ENCODE peak calls at places on chromosomes 11 and 22, in eight cellular contexts. S is ovary, V is heart left ventricle, Q is esophagus squamous epithelium, P is endothelial cell of umbilical vein, L is IMR-90, O is A549, Z is H1. J is an unnamed sample.

GRCh38 chr11:16986434-16987204 is 27.6 kb downstream of the PLEKHA7 start:
- DNase-seq in Z (no peak), O (no peak), P (no peak), S (peak), Q (no peak), L (no peak), V (no peak), J (peak)

GRCh38 chr11:34439521-34440258 is 956 bp downstream of the CAT start:
- DNase-seq in S (no peak), Q (no peak), V (no peak), O (no peak), P (no peak), L (no peak), Z (no peak), J (peak)

GRCh38 chr11:1824221-1825038 is 10.4 kb upstream of the SYT8 start:
- DNase-seq in L (no peak), Q (no peak), O (no peak), S (no peak), P (no peak), V (no peak), Z (no peak), J (no peak)

GRCh38 chr11:67120456-67120855 is 1.4 kb downstream of the KDM2A start:
- DNase-seq in O (no peak), V (no peak), Q (no peak), P (peak), Z (no peak), L (no peak), S (no peak), J (peak)

GRCh38 chr22:19802001-19802880 is 41.7 kb downstream of the TBX1 start:
- DNase-seq in V (no peak), L (no peak), P (no peak), S (no peak), Z (no peak), O (no peak), Q (no peak), J (no peak)

GRCh38 chr11:11968511-11969280 is 39.7 kb downstream of the DKK3 start:
- DNase-seq in Z (no peak), L (peak), V (no peak), O (no peak), Q (no peak), P (no peak), S (no peak), J (no peak)

GRCh38 chr11:64401775-64402174 is 42.8 kb downstream of the RPS6KA4 start:
- DNase-seq in Z (no peak), Q (no peak), V (no peak), P (no peak), O (no peak), S (no peak), L (no peak), J (no peak)

GRCh38 chr11:27613670-27613950 is 86.6 kb downstream of the BDNF start:
- DNase-seq in V (no peak), Z (no peak), Q (no peak), P (no peak), S (no peak), O (no peak), L (peak), J (no peak)

GRCh38 chr11:109939176-109939810 is 153.9 kb upstream of the ZC3H12C start:
- DNase-seq in Z (no peak), Q (no peak), P (peak), V (no peak), S (no peak), L (peak), O (peak), J (no peak)

GRCh38 chr11:102666331-102666957 is 39.1 kb downstream of the MMP27 start:
- DNase-seq in Z (no peak), P (peak), V (no peak), Q (no peak), O (peak), S (no peak), L (peak), J (no peak)

GRCh38 chr11:3865388-3866193 is 10.1 kb downstream of the STIM1 start:
- DNase-seq in V (no peak), L (peak), P (peak), O (no peak), Q (no peak), Z (no peak), S (no peak), J (no peak)

GRCh38 chr22:30864441-30865420 is 103.8 kb downstream of the MORC2 start:
- DNase-seq in S (no peak), Q (no peak), O (no peak), L (no peak), V (no peak), Z (no peak), P (no peak), J (no peak)

GRCh38 chr11:35814720-35815305 is 129.0 kb upstream of the LDLRAD3 start:
- DNase-seq in L (peak), Z (no peak), O (no peak), S (no peak), Q (no peak), P (no peak), V (no peak), J (no peak)

GRCh38 chr11:83061883-83062282 is 9.8 kb downstream of the RAB30 start:
- DNase-seq in S (no peak), O (no peak), Q (no peak), P (no peak), V (no peak), Z (no peak), L (no peak), J (no peak)

GRCh38 chr11:34890812-34891211 is 25.4 kb downstream of the APIP start:
- DNase-seq in V (no peak), O (no peak), S (no peak), Z (no peak), L (peak), Q (no peak), P (peak), J (no peak)

GRCh38 chr11:9090488-9091043 is 833 bp downstream of the SCUBE2 start:
- DNase-seq in P (peak), S (no peak), L (no peak), V (no peak), Z (no peak), O (no peak), Q (no peak), J (no peak)

GRCh38 chr11:132943737-132944556 is 588.4 kb downstream of the OPCML start:
- DNase-seq in Z (no peak), P (no peak), Q (no peak), O (no peak), V (no peak), S (no peak), L (no peak), J (no peak)

GRCh38 chr11:49424136-49424535 is 215.7 kb upstream of the FOLH1 start:
- DNase-seq in L (no peak), O (no peak), S (no peak), P (no peak), Z (no peak), Q (no peak), V (no peak), J (no peak)

GRCh38 chr11:2860636-2861035 is 24.9 kb downstream of the CDKN1C start:
- DNase-seq in Z (no peak), O (peak), S (no peak), Q (no peak), L (peak), P (no peak), V (no peak), J (no peak)

GRCh38 chr11:2295971-2296912 is 5.5 kb downstream of the C11orf21 start:
- DNase-seq in P (no peak), S (no peak), V (peak), L (no peak), Q (no peak), Z (no peak), O (no peak), J (no peak)

GRCh38 chr22:45636668-45637067 is 35.0 kb upstream of the ATXN10 start:
- DNase-seq in L (no peak), Q (no peak), Z (no peak), P (no peak), O (no peak), S (no peak), V (no peak), J (no peak)

GRCh38 chr11:93844568-93844967 is 5.8 kb downstream of the VSTM5 start:
- DNase-seq in P (no peak), L (no peak), S (no peak), V (no peak), O (no peak), Z (no peak), Q (no peak), J (no peak)

GRCh38 chr11:130510407-130511006 is 62.1 kb downstream of the ADAMTS15 start:
- DNase-seq in Q (no peak), O (no peak), L (peak), Z (no peak), V (no peak), S (no peak), P (peak), J (no peak)

GRCh38 chr22:34055525-34056200 is 135.4 kb upstream of the LARGE1 start:
- DNase-seq in P (no peak), Z (peak), L (no peak), S (no peak), Q (no peak), O (peak), V (no peak), J (no peak)

GRCh38 chr11:128582496-128583366 is 4.6 kb downstream of the ETS1 start:
- DNase-seq in Z (peak), O (peak), L (peak), Q (no peak), V (no peak), P (peak), S (no peak), J (no peak)

GRCh38 chr11:103842191-103842590 is 194.2 kb upstream of the DDI1 start:
- DNase-seq in Z (no peak), L (no peak), Q (no peak), V (no peak), P (no peak), O (no peak), S (no peak), J (no peak)

GRCh38 chr11:70944636-70945035 is 307.7 kb downstream of the SHANK2 start:
- DNase-seq in P (no peak), S (no peak), L (no peak), Z (no peak), V (no peak), Q (no peak), O (no peak), J (no peak)

GRCh38 chr22:27391092-27391770 is 410.3 kb downstream of the MN1 start:
- DNase-seq in Z (no peak), O (no peak), L (no peak), P (no peak), V (peak), S (peak), Q (no peak), J (no peak)

GRCh38 chr22:23218867-23219251 is 38.5 kb downstream of the BCR start:
- DNase-seq in S (peak), O (no peak), V (no peak), Z (no peak), L (peak), Q (no peak), P (peak), J (peak)

GRCh38 chr22:23219787-23220484 is 39.6 kb downstream of the BCR start:
- DNase-seq in Z (no peak), L (peak), V (no peak), P (peak), Q (no peak), S (no peak), O (no peak), J (peak)

GRCh38 chr22:23220485-23221350 is 40.4 kb downstream of the BCR start:
- DNase-seq in O (no peak), Q (no peak), V (no peak), Z (no peak), S (no peak), P (peak), L (peak), J (peak)

GRCh38 chr22:23218053-23218866 is 38.0 kb downstream of the BCR start:
- DNase-seq in P (no peak), L (no peak), Q (no peak), Z (no peak), O (no peak), S (no peak), V (no peak), J (no peak)

DNA sequence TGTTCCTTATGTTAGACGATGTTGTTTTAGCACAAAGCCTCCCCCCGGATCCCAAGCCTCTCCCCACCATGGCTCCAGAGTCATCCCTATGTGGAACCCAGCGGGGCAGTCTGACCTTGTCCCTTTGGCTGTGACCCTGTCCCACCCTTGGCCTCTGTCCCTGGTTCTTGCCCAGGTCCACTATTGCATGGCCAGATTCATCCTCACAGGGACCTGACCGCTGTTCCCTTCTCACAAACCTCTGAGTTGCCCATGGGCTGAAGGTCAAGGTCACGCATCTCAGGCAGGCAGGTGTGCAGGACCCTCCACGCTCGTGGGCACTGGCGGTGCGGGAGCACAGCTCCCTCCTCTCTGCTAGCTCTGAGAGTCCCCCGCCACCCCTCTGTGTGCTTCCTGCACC is 39.0 kb downstream of the BCR start:
- DNase-seq in O (no peak), V (no peak), Q (no peak), P (no peak), L (no peak), Z (no peak), S (no peak), J (peak)
- H3K27ac ChIP-seq in O (no peak), V (peak), Q (peak), P (peak), L (peak), Z (no peak), S (no peak), J (no peak)

DNA sequence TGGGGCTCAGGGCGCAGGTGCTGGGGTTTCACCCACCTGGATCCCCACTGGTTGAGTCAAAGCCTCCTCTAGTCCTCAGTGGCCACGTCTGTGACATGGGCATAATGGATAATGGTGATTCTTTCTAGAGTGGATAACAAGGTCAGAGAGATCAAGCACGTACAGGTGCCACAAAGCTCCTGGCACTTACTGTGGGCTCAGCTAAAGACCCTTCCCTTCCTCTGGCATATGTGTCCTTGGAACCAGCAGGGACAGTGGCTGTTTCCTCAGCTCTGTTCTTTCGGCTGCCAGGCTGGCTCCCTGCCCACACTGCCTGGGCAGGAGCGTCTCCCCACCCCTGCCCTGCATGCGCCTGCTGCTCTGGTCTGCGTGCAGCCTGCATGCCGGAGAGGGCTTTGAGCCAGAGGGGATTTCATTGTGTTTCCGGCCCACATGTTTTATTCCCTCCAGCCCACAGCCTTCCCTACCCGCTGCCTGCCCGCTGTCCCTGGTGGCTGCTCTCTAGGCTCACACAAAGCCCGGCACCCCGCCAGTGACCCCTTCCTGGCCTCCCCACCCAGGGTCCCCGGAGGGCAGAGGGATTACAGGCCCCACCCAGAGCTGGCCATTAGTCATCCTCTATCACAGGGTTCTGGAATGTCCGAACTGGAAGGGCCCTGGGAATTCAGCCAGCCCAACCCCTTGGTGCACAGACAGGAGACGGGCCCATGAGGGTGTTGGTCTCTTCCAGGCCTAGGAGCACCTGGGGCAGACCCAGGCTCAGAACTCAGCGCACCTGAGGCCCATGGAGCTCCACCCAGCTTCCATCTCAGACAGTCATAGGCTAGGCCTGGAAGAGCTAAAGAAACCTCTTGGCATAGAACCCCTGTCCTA is 55.3 kb upstream of the GCAT start:
- DNase-seq in P (peak), S (peak), Z (no peak), L (peak), O (peak), Q (peak), V (peak), J (peak)
- TF ChIP-seq POLR2A in P (no peak), S (no peak), Z (no peak), L (no peak), O (no peak), Q (peak), V (peak), J (no peak)

GRCh38 chr22:36341640-36342041 is 46.1 kb downstream of the MYH9 start:
- DNase-seq in Z (no peak), S (no peak), Q (no peak), V (no peak), L (no peak), P (no peak), O (no peak), J (no peak)
- H3K27ac ChIP-seq in Z (no peak), S (no peak), Q (no peak), V (peak), L (peak), P (no peak), O (no peak), J (no peak)

GRCh38 chr22:39833610-39834009 is 60.0 kb downstream of the ENTHD1 start:
- DNase-seq in L (no peak), Z (no peak), P (no peak), V (no peak), Q (no peak), O (no peak), S (no peak), J (no peak)

DNA sequence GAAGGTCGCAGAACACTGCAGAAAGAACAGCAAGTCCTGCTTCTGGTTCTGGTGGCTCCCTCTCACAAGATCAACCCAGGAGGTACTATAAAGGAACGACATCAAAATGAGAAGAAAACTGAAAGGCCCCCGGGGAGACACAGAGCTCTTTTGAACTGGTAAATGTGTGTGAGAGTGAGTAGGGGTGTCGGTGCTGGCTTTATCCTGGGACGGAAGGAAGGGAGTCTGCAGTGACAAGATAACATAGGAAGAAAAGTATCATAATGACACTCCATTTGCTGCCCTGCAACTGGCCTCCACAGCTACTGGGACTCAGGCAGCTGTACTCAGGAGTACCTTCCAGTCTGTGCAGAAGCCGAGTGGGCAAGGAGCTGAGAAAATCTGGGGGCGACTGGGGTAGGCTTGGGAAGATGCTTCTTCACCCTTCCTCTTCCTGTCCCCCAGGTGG is 60.9 kb downstream of the ENTHD1 start:
- DNase-seq in L (no peak), V (no peak), O (no peak), P (no peak), S (no peak), Z (no peak), Q (no peak), J (no peak)
- TF ChIP-seq POLR2A in L (no peak), V (no peak), O (no peak), P (no peak), S (no peak), Z (no peak), Q (no peak), J (no peak)

GRCh38 chr11:122146475-122146874 is 30.5 kb upstream of the BLID start:
- DNase-seq in Q (no peak), S (no peak), V (no peak), L (peak), P (peak), O (no peak), Z (no peak), J (no peak)

GRCh38 chr11:122141757-122142156 is 25.7 kb upstream of the BLID start:
- DNase-seq in S (no peak), P (no peak), L (no peak), V (no peak), O (no peak), Q (no peak), Z (no peak), J (no peak)

GRCh38 chr11:122149232-122149631 is 33.2 kb upstream of the BLID start:
- DNase-seq in Z (no peak), Q (no peak), O (no peak), P (no peak), S (no peak), L (no peak), V (no peak), J (no peak)

GRCh38 chr11:122144752-122145151 is 28.7 kb upstream of the BLID start:
- DNase-seq in V (no peak), L (no peak), Z (no peak), S (no peak), Q (no peak), P (no peak), O (no peak), J (no peak)

DNA sequence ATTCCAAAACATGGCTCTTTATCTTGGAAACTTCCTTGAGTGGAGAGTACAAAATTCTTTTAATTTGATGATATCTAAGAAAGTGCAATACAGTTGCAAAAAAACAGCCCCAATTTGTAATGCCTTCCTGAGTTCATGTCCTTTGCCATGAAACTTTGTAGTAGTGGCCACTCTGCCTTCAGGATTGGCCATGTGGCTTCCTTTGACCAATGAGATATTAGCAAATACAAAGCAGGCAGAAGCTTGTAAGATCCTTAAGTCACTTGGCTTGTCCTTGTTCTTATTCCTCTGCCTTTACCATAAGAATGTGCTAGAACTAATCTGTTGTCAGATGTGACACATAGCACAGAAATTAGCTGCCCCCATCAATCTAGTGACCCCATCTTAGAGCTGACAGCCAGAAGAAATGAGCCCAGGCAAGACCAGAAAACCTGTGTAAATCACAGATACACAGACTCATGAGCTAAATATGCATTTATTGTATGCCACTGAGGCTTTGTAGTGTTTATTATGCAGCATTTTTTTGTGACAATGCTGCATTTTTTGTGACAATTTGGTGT is 29.8 kb upstream of the BLID start:
- DNase-seq in P (no peak), L (no peak), Z (no peak), Q (no peak), O (no peak), S (no peak), V (no peak), J (no peak)
- H3K27ac ChIP-seq in P (no peak), L (peak), Z (no peak), Q (no peak), O (no peak), S (no peak), V (no peak), J (no peak)

GRCh38 chr22:44209343-44209742 is 28.6 kb downstream of the PARVG start:
- DNase-seq in Q (no peak), O (no peak), L (no peak), Z (no peak), S (no peak), P (no peak), V (no peak), J (no peak)
- TF ChIP-seq POLR2A in Q (no peak), O (no peak), L (no peak), Z (no peak), S (no peak), P (no peak), V (no peak), J (no peak)

J was measured in Peyer's patch.